ENCODE peak calls at places on chromosomes 5 and 9, in nine cellular contexts. One of them, this sample, is unnamed.

GRCh38 chr9:92094655-92095054 is 20.6 kb downstream of the SPTLC1 start:
- DNase-seq in iris pigment epithelial cell: peak
- DNase-seq in MM.1S: no peak
- DNase-seq in effector memory CD8-positive, alpha-beta T cell: no peak
- DNase-seq in left lobe of liver: no peak
- DNase-seq in skeletal muscle cell: no peak
- DNase-seq in D341Med: no peak
- DNase-seq in caudate nucleus: no peak
- DNase-seq in nephron progenitor cell: no peak
- DNase-seq in this sample: no peak

GRCh38 chr9:4686112-4686511 is 6.7 kb downstream of the CDC37L1 start:
- DNase-seq in iris pigment epithelial cell: no peak
- DNase-seq in MM.1S: no peak
- DNase-seq in effector memory CD8-positive, alpha-beta T cell: no peak
- DNase-seq in left lobe of liver: no peak
- DNase-seq in skeletal muscle cell: no peak
- DNase-seq in D341Med: no peak
- DNase-seq in caudate nucleus: no peak
- DNase-seq in nephron progenitor cell: no peak
- DNase-seq in this sample: no peak

GRCh38 chr5:141182248-141182647 is at the start of gene PCDHB16:
- DNase-seq in iris pigment epithelial cell: peak
- DNase-seq in MM.1S: no peak
- DNase-seq in effector memory CD8-positive, alpha-beta T cell: no peak
- DNase-seq in left lobe of liver: no peak
- DNase-seq in skeletal muscle cell: no peak
- DNase-seq in D341Med: peak
- DNase-seq in caudate nucleus: peak
- DNase-seq in nephron progenitor cell: peak
- DNase-seq in this sample: no peak

GRCh38 chr9:124721109-124721850 is 49.8 kb downstream of the NR6A1 start:
- DNase-seq in iris pigment epithelial cell: peak
- DNase-seq in MM.1S: no peak
- DNase-seq in effector memory CD8-positive, alpha-beta T cell: no peak
- DNase-seq in left lobe of liver: no peak
- DNase-seq in skeletal muscle cell: no peak
- DNase-seq in D341Med: no peak
- DNase-seq in caudate nucleus: no peak
- DNase-seq in nephron progenitor cell: no peak
- DNase-seq in this sample: no peak

GRCh38 chr9:108953983-108954574 is 19.9 kb downstream of the ABITRAM start:
- DNase-seq in iris pigment epithelial cell: peak
- DNase-seq in MM.1S: peak
- DNase-seq in effector memory CD8-positive, alpha-beta T cell: no peak
- DNase-seq in left lobe of liver: no peak
- DNase-seq in skeletal muscle cell: no peak
- DNase-seq in D341Med: peak
- DNase-seq in caudate nucleus: no peak
- DNase-seq in nephron progenitor cell: no peak
- DNase-seq in this sample: peak

GRCh38 chr5:99032234-99033013 is 103.6 kb upstream of the CHD1 start:
- DNase-seq in iris pigment epithelial cell: peak
- DNase-seq in MM.1S: peak
- DNase-seq in effector memory CD8-positive, alpha-beta T cell: no peak
- DNase-seq in left lobe of liver: peak
- DNase-seq in skeletal muscle cell: peak
- DNase-seq in D341Med: peak
- DNase-seq in caudate nucleus: no peak
- DNase-seq in nephron progenitor cell: peak
- DNase-seq in this sample: no peak

GRCh38 chr9:95477441-95477840 is 39.3 kb downstream of the PTCH1 start:
- DNase-seq in iris pigment epithelial cell: no peak
- DNase-seq in MM.1S: no peak
- DNase-seq in effector memory CD8-positive, alpha-beta T cell: no peak
- DNase-seq in left lobe of liver: no peak
- DNase-seq in skeletal muscle cell: no peak
- DNase-seq in D341Med: no peak
- DNase-seq in caudate nucleus: peak
- DNase-seq in nephron progenitor cell: no peak
- DNase-seq in this sample: no peak

GRCh38 chr5:83433891-83434290 is 37.7 kb upstream of the VCAN start:
- DNase-seq in iris pigment epithelial cell: peak
- DNase-seq in MM.1S: no peak
- DNase-seq in effector memory CD8-positive, alpha-beta T cell: no peak
- DNase-seq in left lobe of liver: no peak
- DNase-seq in skeletal muscle cell: no peak
- DNase-seq in D341Med: no peak
- DNase-seq in caudate nucleus: no peak
- DNase-seq in nephron progenitor cell: no peak
- DNase-seq in this sample: no peak

GRCh38 chr9:34642679-34643078 is 3.8 kb upstream of the GALT start:
- DNase-seq in iris pigment epithelial cell: no peak
- DNase-seq in MM.1S: no peak
- DNase-seq in effector memory CD8-positive, alpha-beta T cell: no peak
- DNase-seq in left lobe of liver: no peak
- DNase-seq in skeletal muscle cell: no peak
- DNase-seq in D341Med: no peak
- DNase-seq in caudate nucleus: no peak
- DNase-seq in nephron progenitor cell: no peak
- DNase-seq in this sample: no peak

GRCh38 chr5:160419458-160420330 is 813 bp upstream of the SLU7 start:
- DNase-seq in iris pigment epithelial cell: no peak
- DNase-seq in MM.1S: no peak
- DNase-seq in effector memory CD8-positive, alpha-beta T cell: no peak
- DNase-seq in left lobe of liver: no peak
- DNase-seq in skeletal muscle cell: no peak
- DNase-seq in D341Med: no peak
- DNase-seq in caudate nucleus: no peak
- DNase-seq in nephron progenitor cell: no peak
- DNase-seq in this sample: no peak

GRCh38 chr9:137438591-137439157 is 2.5 kb downstream of the ENTPD8 start:
- DNase-seq in iris pigment epithelial cell: no peak
- DNase-seq in MM.1S: no peak
- DNase-seq in effector memory CD8-positive, alpha-beta T cell: no peak
- DNase-seq in left lobe of liver: no peak
- DNase-seq in skeletal muscle cell: no peak
- DNase-seq in D341Med: peak
- DNase-seq in caudate nucleus: no peak
- DNase-seq in nephron progenitor cell: peak
- DNase-seq in this sample: no peak

GRCh38 chr5:9831823-9832222 is 201.7 kb upstream of the TAS2R1 start:
- DNase-seq in iris pigment epithelial cell: no peak
- DNase-seq in MM.1S: no peak
- DNase-seq in effector memory CD8-positive, alpha-beta T cell: no peak
- DNase-seq in left lobe of liver: no peak
- DNase-seq in skeletal muscle cell: no peak
- DNase-seq in D341Med: no peak
- DNase-seq in caudate nucleus: no peak
- DNase-seq in nephron progenitor cell: no peak
- DNase-seq in this sample: no peak

GRCh38 chr9:114224247-114224610 is 68.9 kb downstream of the COL27A1 start:
- DNase-seq in iris pigment epithelial cell: peak
- DNase-seq in MM.1S: no peak
- DNase-seq in effector memory CD8-positive, alpha-beta T cell: no peak
- DNase-seq in left lobe of liver: no peak
- DNase-seq in skeletal muscle cell: no peak
- DNase-seq in D341Med: no peak
- DNase-seq in caudate nucleus: no peak
- DNase-seq in nephron progenitor cell: no peak
- DNase-seq in this sample: no peak

GRCh38 chr9:117543089-117543488 is 128.2 kb upstream of the ASTN2 start:
- DNase-seq in iris pigment epithelial cell: no peak
- DNase-seq in MM.1S: no peak
- DNase-seq in effector memory CD8-positive, alpha-beta T cell: no peak
- DNase-seq in left lobe of liver: no peak
- DNase-seq in skeletal muscle cell: no peak
- DNase-seq in D341Med: no peak
- DNase-seq in caudate nucleus: no peak
- DNase-seq in nephron progenitor cell: no peak
- DNase-seq in this sample: no peak

This sample was measured in naive thymus-derived CD4-positive, alpha-beta T cell.